ENCODE peak calls at places on chromosomes 5 and 9, in ten cellular contexts. W is body of pancreas; P is GM23338; O is CD4-positive, alpha-beta memory T cell; Z is GM23248; T is transverse colon; A is IMR-90; F is H1; D is heart left ventricle; I is neuronal stem cell. Y is an unnamed sample.

GRCh38 chr5:149485655-149486615 is 65.3 kb downstream of the CSNK1A1 start:
- DNase-seq in W (peak; percentile 89), P (no peak), O (no peak), Z (peak; percentile 99), T (peak; percentile 90), A (peak; percentile 100), F (no peak), D (peak; percentile 89), I (no peak), Y (no peak)

GRCh38 chr5:142770650-142771609 is 753 bp downstream of the ARHGAP26 start:
- DNase-seq in W (peak; percentile 58), P (peak; percentile 81), O (peak; percentile 65), Z (peak; percentile 62), T (peak; percentile 62), A (no peak), F (no peak), D (peak; percentile 55), I (peak; percentile 65), Y (no peak)

GRCh38 chr5:13478831-13479465 is 465.5 kb downstream of the DNAH5 start:
- DNase-seq in W (peak; percentile 26), P (peak; percentile 83), O (no peak), Z (peak; percentile 69), T (no peak), A (peak; percentile 46), F (peak; percentile 17), D (no peak), I (peak; percentile 57), Y (peak; percentile 45)

GRCh38 chr5:76622973-76623596 is at the start of gene F2RL2:
- DNase-seq in W (no peak), P (peak; percentile 43), O (no peak), Z (peak; percentile 80), T (no peak), A (peak; percentile 93), F (no peak), D (peak; percentile 15), I (peak; percentile 33), Y (no peak)

GRCh38 chr9:92146610-92147009 is 31.4 kb upstream of the SPTLC1 start:
- DNase-seq in W (no peak), P (no peak), O (no peak), Z (peak; percentile 51), T (no peak), A (peak; percentile 31), F (no peak), D (no peak), I (no peak), Y (no peak)

GRCh38 chr5:55172051-55172899 is 702 bp downstream of the CDC20B start:
- DNase-seq in W (peak; percentile 58), P (peak; percentile 88), O (peak; percentile 80), Z (peak; percentile 83), T (peak; percentile 50), A (peak; percentile 78), F (no peak), D (peak; percentile 54), I (peak; percentile 75), Y (no peak)

GRCh38 chr5:123438902-123439301 is 15.7 kb upstream of the CEP120 start:
- DNase-seq in W (no peak), P (no peak), O (no peak), Z (no peak), T (peak; percentile 60), A (peak; percentile 28), F (no peak), D (no peak), I (no peak), Y (no peak)

GRCh38 chr5:51387854-51388320 is 4.6 kb downstream of the ISL1 start:
- DNase-seq in W (no peak), P (peak; percentile 61), O (no peak), Z (no peak), T (no peak), A (no peak), F (no peak), D (no peak), I (no peak), Y (no peak)

GRCh38 chr5:162189719-162190118 is 122.1 kb downstream of the GABRG2 start:
- DNase-seq in W (no peak), P (no peak), O (no peak), Z (no peak), T (no peak), A (no peak), F (no peak), D (no peak), I (no peak), Y (no peak)

GRCh38 chr9:107064378-107064777 is 201.4 kb downstream of the ZNF462 start:
- DNase-seq in W (no peak), P (no peak), O (no peak), Z (no peak), T (no peak), A (no peak), F (no peak), D (no peak), I (no peak), Y (no peak)

DNA sequence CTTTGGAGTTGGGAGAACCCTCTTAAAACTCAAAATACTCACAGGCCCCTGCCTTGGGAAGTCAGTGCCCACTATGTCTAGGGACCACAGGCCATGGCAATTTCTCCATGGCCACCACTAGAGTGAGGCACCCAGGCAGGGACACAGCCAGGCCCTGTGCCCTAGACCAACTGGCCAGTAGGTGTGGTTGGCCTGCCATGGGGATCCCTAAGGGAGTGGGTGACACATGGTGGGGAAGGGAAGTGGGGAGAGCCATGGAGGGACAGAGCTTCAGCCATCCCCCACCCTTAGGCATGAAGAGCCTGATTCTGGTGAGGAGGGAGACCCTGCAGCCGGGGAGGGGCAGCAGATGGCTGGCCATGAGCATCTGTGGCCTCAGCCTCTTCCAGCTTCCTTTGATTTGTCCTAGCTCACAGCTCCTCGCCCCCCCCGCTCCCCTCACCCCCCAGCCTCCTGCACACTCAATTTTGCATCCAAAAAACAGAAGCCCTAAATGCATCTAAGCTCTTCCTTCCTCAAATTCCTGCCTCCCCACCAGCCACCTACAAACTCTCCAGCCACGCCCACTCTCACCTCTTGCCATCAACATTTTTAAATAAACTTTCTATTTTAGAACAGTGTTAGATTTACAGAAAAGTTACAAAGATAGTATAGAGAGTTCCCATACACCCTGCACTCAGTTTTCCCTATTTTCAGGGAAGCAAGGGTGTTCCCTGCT is 1.6 kb upstream of the DBN1 start:
- DNase-seq in W (no peak), P (no peak), O (no peak), Z (peak; percentile 35), T (no peak), A (no peak), F (no peak), D (no peak), I (no peak), Y (no peak)
- H3K27ac ChIP-seq in W (no peak overlapping the region), P (no peak overlapping the region), O (no peak overlapping the region), Z (no peak overlapping the region), T (peak overlapping the region; percentile 86), A (no peak overlapping the region), F (no peak overlapping the region), D (no peak overlapping the region), I (no peak overlapping the region), Y (no peak overlapping the region)

GRCh38 chr5:177487144-177487543 is 10.3 kb downstream of the PDLIM7 start:
- DNase-seq in W (no peak), P (no peak), O (no peak), Z (no peak), T (no peak), A (no peak), F (no peak), D (no peak), I (no peak), Y (no peak)

GRCh38 chr5:177483994-177484901 is 10.8 kb upstream of the DBN1 start:
- DNase-seq in W (no peak), P (no peak), O (no peak), Z (no peak), T (no peak), A (no peak), F (no peak), D (no peak), I (no peak), Y (no peak)

GRCh38 chr5:177486256-177486655 is 11.1 kb downstream of the PDLIM7 start:
- DNase-seq in W (no peak), P (no peak), O (no peak), Z (no peak), T (no peak), A (no peak), F (no peak), D (no peak), I (no peak), Y (no peak)

GRCh38 chr5:177483042-177483441 is 9.6 kb upstream of the DBN1 start:
- DNase-seq in W (no peak), P (no peak), O (no peak), Z (no peak), T (no peak), A (no peak), F (no peak), D (no peak), I (no peak), Y (no peak)

GRCh38 chr5:177484902-177485549 is 11.6 kb upstream of the DBN1 start:
- DNase-seq in W (no peak), P (no peak), O (no peak), Z (no peak), T (no peak), A (no peak), F (no peak), D (no peak), I (no peak), Y (no peak)
- H3K4me1 ChIP-seq in W (no peaks in the 10 kb centered on the region), P (no peaks in the 10 kb centered on the region), O (no peaks in the 10 kb centered on the region), Z (peaks cover 18% of the 10 kb centered on the region), T (peaks cover 21% of the 10 kb centered on the region), A (peaks cover 13% of the 10 kb centered on the region), F (peaks cover 3% of the 10 kb centered on the region), D (peaks cover under 1% of the 10 kb centered on the region), I (peaks cover 2% of the 10 kb centered on the region), Y (no peaks in the 10 kb centered on the region)

DNA sequence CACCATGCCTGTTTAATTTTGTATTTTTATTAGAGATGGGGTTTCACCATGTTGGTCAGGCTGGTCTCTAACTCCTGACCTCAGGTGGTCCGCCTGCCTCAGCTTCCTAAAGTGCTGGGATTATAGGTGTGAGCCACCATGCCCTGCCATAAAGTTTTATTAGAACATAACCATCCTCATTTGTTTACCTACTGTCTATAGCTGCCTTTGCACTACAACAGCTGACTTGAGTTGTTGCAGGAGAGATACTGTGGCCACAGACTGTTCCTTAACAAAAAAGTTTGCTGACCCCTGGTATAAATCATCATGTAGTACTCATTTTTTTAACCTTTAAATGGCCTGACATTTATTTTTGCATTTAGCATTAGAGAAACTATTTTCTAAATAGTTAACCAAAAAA is 31.7 kb downstream of the SNX30 start:
- DNase-seq in W (no peak), P (no peak), O (no peak), Z (no peak), T (no peak), A (no peak), F (no peak), D (no peak), I (no peak), Y (no peak)
- H3K36me3 ChIP-seq in W (no peaks in the 10 kb centered on the region), P (no peaks in the 10 kb centered on the region), O (no peaks in the 10 kb centered on the region), Z (no peaks in the 10 kb centered on the region), T (no peaks in the 10 kb centered on the region), A (no peaks in the 10 kb centered on the region), F (no peaks in the 10 kb centered on the region), D (no peaks in the 10 kb centered on the region), I (peaks cover 1% of the 10 kb centered on the region), Y (no peaks in the 10 kb centered on the region)

DNA sequence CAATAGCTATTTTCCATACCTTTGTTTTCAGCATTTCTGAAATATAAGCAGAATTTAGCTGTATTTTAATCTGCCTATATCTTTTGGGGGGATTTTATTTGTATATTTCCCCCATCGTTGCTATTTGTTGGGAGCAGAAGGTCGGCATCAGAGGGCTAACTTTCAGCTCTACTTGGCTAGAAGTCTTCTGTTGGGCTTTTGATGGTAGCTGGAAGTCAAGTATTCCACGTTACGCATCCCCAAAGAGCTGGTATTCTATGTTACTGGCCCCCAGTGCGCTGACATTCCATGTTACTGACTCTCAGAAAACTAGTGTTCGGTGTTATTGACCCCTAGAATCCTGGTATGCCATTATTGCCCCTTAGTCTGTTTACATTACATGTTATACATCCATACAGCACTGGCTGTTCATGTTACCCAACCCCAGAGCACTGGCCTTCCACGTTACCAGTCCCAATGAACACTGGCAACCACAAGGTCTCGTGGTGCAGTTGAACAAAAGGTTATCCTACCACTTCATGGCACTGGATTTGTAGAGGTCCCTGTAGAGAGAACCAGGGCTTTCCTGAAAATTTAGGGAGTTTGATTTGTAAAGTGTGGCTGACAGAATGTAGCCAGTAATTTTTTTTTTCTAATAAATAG is 278.1 kb upstream of the CD180 start:
- DNase-seq in W (no peak), P (no peak), O (no peak), Z (no peak), T (no peak), A (no peak), F (no peak), D (no peak), I (no peak), Y (no peak)
- H3K27ac ChIP-seq in W (no peak overlapping the region), P (no peak overlapping the region), O (no peak overlapping the region), Z (no peak overlapping the region), T (peak overlapping the region; percentile 63), A (no peak overlapping the region), F (no peak overlapping the region), D (no peak overlapping the region), I (no peak overlapping the region), Y (no peak overlapping the region)

Y was measured in iPS DF 6.9.